ENCODE peak calls at places on chromosome 17, in eight cellular contexts. I is H54; Z is GM06990; Y is left lobe of liver; S is prostate gland; F is GM12864; B is CD4-positive, alpha-beta T cell; H is A549. P is an unnamed sample.

GRCh38 chr17:70661342-70662222 is 492.2 kb downstream of the KCNJ2 start:
- DNase-seq in I (no peak), Z (no peak), Y (peak), S (no peak), F (no peak), B (no peak), H (peak), P (no peak)

GRCh38 chr17:76700627-76701470 is 9.9 kb downstream of the MXRA7 start:
- DNase-seq in I (no peak), Z (no peak), Y (no peak), S (peak), F (no peak), B (no peak), H (no peak), P (no peak)

GRCh38 chr17:50550661-50551432 is 3.9 kb downstream of the SPATA20 start:
- DNase-seq in I (peak), Z (no peak), Y (peak), S (peak), F (no peak), B (no peak), H (peak), P (peak)

GRCh38 chr17:10062757-10063385 is 135.5 kb downstream of the GAS7 start:
- DNase-seq in I (no peak), Z (peak), Y (no peak), S (no peak), F (no peak), B (no peak), H (no peak), P (no peak)

GRCh38 chr17:48757524-48757961 is 29.0 kb upstream of the HOXB13 start:
- DNase-seq in I (peak), Z (no peak), Y (no peak), S (no peak), F (no peak), B (no peak), H (no peak), P (no peak)

GRCh38 chr17:81684442-81684911 is 666 bp downstream of the HGS start:
- DNase-seq in I (no peak), Z (no peak), Y (no peak), S (no peak), F (no peak), B (no peak), H (no peak), P (peak)

GRCh38 chr17:16573466-16573865 is 4.5 kb upstream of the ZNF287 start:
- DNase-seq in I (no peak), Z (no peak), Y (no peak), S (no peak), F (no peak), B (no peak), H (no peak), P (no peak)

GRCh38 chr17:8785547-8786412 is 13.4 kb downstream of the MFSD6L start:
- DNase-seq in I (peak), Z (no peak), Y (peak), S (peak), F (no peak), B (peak), H (peak), P (peak)

GRCh38 chr17:69179227-69179952 is 37.7 kb upstream of the ABCA6 start:
- DNase-seq in I (no peak), Z (no peak), Y (no peak), S (no peak), F (no peak), B (no peak), H (peak), P (no peak)

GRCh38 chr17:73362697-73363096 is 50.9 kb upstream of the CDC42EP4 start:
- DNase-seq in I (no peak), Z (no peak), Y (no peak), S (no peak), F (no peak), B (no peak), H (peak), P (no peak)

GRCh38 chr17:62064791-62065563 is at the start of gene MED13:
- DNase-seq in I (peak), Z (peak), Y (peak), S (peak), F (no peak), B (peak), H (peak), P (peak)

GRCh38 chr17:63286254-63286653 is 159.9 kb downstream of the CYB561 start:
- DNase-seq in I (no peak), Z (no peak), Y (no peak), S (no peak), F (no peak), B (no peak), H (peak), P (no peak)